ENCODE peak calls at places on chromosomes 16 and 17, in ten cellular contexts. I is AG04450, K is H9, F is A549, Z is thoracic aorta, U is uterus, V is cardiac muscle cell, C is tibial artery, J is ascending aorta, R is body of pancreas. W is an unnamed sample.

GRCh38 chr16:3400779-3401688 is at the start of the genes ZNF174 and ZSCAN32:
- DNase-seq in C (peak; percentile 100), U (peak; percentile 99), J (peak; percentile 96), Z (peak; percentile 96), F (peak; percentile 99), K (peak; percentile 100), R (peak; percentile 100), I (peak; percentile 99), V (peak; percentile 100), W (peak; percentile 99)

GRCh38 chr16:83574388-83574787 is 233.4 kb upstream of the HSBP1 start:
- DNase-seq in C (no peak), K (peak; percentile 79), V (peak; percentile 30), R (no peak), I (peak; percentile 63), F (no peak), Z (no peak), U (no peak), J (no peak), W (no peak)

GRCh38 chr16:86038923-86039310 is 140.0 kb downstream of the IRF8 start:
- DNase-seq in C (no peak), K (no peak), Z (no peak), F (no peak), V (no peak), U (no peak), J (no peak), R (no peak), I (no peak), W (no peak)

GRCh38 chr17:47996201-47996600 is 25.3 kb downstream of the CDK5RAP3 start:
- DNase-seq in C (no peak), I (no peak), V (no peak), F (no peak), R (no peak), U (no peak), J (no peak), K (no peak), Z (no peak), W (no peak)

GRCh38 chr16:48574766-48575165 is 35.2 kb downstream of the N4BP1 start:
- DNase-seq in K (no peak), F (no peak), C (no peak), V (no peak), I (no peak), Z (no peak), J (no peak), R (no peak), U (no peak), W (no peak)

GRCh38 chr16:58426960-58427359 is 34.7 kb downstream of the GINS3 start:
- DNase-seq in C (no peak), U (no peak), R (peak; percentile 23), J (no peak), Z (no peak), V (no peak), I (no peak), F (no peak), K (no peak), W (no peak)

GRCh38 chr16:89599451-89599858 is 14.0 kb upstream of the DPEP1 start:
- DNase-seq in C (no peak), Z (no peak), V (no peak), R (peak; percentile 60), F (peak; percentile 65), I (no peak), K (peak; percentile 89), J (no peak), U (no peak), W (no peak)

GRCh38 chr17:3695723-3696411 is at the start of gene P2RX5:
- DNase-seq in J (no peak), K (peak; percentile 84), I (no peak), C (peak; percentile 55), U (no peak), F (no peak), Z (no peak), R (peak; percentile 10), V (peak; percentile 13), W (no peak)

GRCh38 chr16:52709286-52709685 is 162.3 kb upstream of the TOX3 start:
- DNase-seq in F (no peak), K (no peak), R (no peak), J (no peak), I (no peak), Z (no peak), C (no peak), V (no peak), U (no peak), W (no peak)

GRCh38 chr16:70407811-70408274 is 31.1 kb downstream of the ST3GAL2 start:
- DNase-seq in J (no peak), R (no peak), K (no peak), Z (no peak), C (no peak), U (no peak), F (no peak), I (no peak), V (no peak), W (no peak)

GRCh38 chr17:30256756-30257506 is 21.4 kb upstream of the SLC6A4 start:
- DNase-seq in K (no peak), J (no peak), U (no peak), C (no peak), V (peak; percentile 52), I (no peak), F (no peak), Z (no peak), R (no peak), W (no peak)

GRCh38 chr16:18013863-18014262 is 322.7 kb downstream of the NPIPA8 start:
- DNase-seq in J (no peak), U (no peak), Z (no peak), V (no peak), K (no peak), C (no peak), F (no peak), R (no peak), I (no peak), W (no peak)

GRCh38 chr17:3986270-3986938 is 22.2 kb upstream of the ATP2A3 start:
- DNase-seq in K (peak; percentile 44), R (no peak), V (no peak), F (no peak), I (no peak), J (no peak), Z (no peak), C (no peak), U (no peak), W (peak; percentile 60)

GRCh38 chr16:20911361-20911760 is 10.8 kb downstream of the LYRM1 start:
- DNase-seq in V (peak; percentile 38), U (no peak), K (no peak), Z (no peak), I (no peak), R (no peak), C (no peak), J (no peak), F (no peak), W (no peak)

DNA sequence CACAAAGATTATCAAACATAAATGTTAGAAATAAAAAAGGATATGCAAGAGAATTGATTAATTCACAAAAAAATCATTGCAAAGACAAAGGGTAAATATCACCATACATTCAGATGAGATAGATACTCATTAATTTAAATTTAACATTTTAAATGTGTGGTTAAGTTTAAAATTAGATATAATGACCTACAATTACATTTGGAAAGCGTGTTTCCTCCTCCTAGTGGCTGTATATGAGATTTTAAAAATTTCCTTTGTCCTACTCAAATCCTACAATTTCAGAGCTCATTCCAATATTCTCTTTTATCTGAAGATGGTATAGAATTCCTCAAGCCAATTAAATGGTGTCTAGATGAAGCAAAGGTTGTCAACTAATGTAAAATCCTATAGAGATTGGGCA is 169.2 kb upstream of the CDH8 start:
- DNase-seq in K (no peak), C (no peak), V (no peak), Z (no peak), R (no peak), J (no peak), I (no peak), U (no peak), F (no peak), W (no peak)
- TF ChIP-seq CTCF in K (peak; percentile 49), C (no peak), V (no peak), Z (no peak), R (no peak), J (no peak), I (no peak), U (no peak), F (no peak), W (no peak)

GRCh38 chr17:12952012-12952411 is 65.8 kb downstream of the ELAC2 start:
- DNase-seq in C (no peak), F (no peak), R (no peak), I (no peak), U (no peak), V (no peak), Z (no peak), K (no peak), J (no peak), W (no peak)
- H3K27ac ChIP-seq in C (no peak overlapping the region), F (no peak overlapping the region), R (no peak overlapping the region), I (no peak overlapping the region), U (no peak overlapping the region), V (no peak overlapping the region), Z (no peak overlapping the region), K (no peak overlapping the region), J (no peak overlapping the region), W (no peak overlapping the region)

GRCh38 chr16:71500964-71501363 is 11.8 kb upstream of the ZNF19 start:
- DNase-seq in R (no peak), I (no peak), Z (no peak), V (no peak), C (no peak), J (no peak), K (no peak), U (no peak), F (no peak), W (no peak)
- TF ChIP-seq CTCF in R (no peak), I (no peak), Z (no peak), V (no peak), C (no peak), J (no peak), K (no peak), U (no peak), F (no peak), W (no peak)

GRCh38 chr17:9911089-9911488 is 6.0 kb upstream of the RCVRN start:
- DNase-seq in I (no peak), K (no peak), F (no peak), V (no peak), R (no peak), U (no peak), Z (no peak), J (no peak), C (no peak), W (peak; percentile 68)

GRCh38 chr17:9907883-9908648 is 3.0 kb upstream of the RCVRN start:
- DNase-seq in J (no peak), Z (no peak), K (no peak), V (no peak), U (no peak), F (no peak), I (peak; percentile 15), R (no peak), C (no peak), W (no peak)

GRCh38 chr17:9907131-9907530 is 2.1 kb upstream of the RCVRN start:
- DNase-seq in R (no peak), V (no peak), J (no peak), I (no peak), Z (no peak), F (no peak), U (no peak), K (no peak), C (peak; percentile 9), W (no peak)

GRCh38 chr17:9906616-9907015 is 1.5 kb upstream of the RCVRN start:
- DNase-seq in Z (no peak), K (no peak), U (no peak), V (no peak), F (no peak), C (peak; percentile 59), I (no peak), J (no peak), R (no peak), W (no peak)

DNA sequence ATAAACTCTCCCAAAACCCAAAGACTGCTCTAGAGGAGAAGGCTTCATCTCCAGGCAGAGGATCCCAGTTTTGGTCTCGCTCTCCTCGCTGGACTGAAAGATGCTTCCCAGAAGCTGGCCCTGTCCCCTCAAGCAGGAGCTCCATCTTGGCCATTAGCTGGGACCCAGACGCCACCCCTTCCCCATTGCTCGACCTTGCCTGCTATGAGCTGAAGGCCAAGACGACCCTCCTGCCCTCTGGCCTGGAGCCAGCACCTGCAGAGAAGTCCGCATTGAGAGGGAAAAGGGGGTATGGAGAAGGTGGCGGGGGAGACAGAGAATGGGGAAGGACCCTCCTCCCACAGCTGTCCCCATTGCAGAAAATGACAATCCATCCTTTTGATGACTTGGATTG is 3.6 kb upstream of the RCVRN start:
- DNase-seq in V (no peak), I (no peak), U (no peak), K (no peak), C (no peak), R (no peak), F (no peak), J (no peak), Z (no peak), W (no peak)
- H3K27ac ChIP-seq in V (no peak overlapping the region), I (no peak overlapping the region), U (no peak overlapping the region), K (no peak overlapping the region), C (no peak overlapping the region), R (no peak overlapping the region), F (no peak overlapping the region), J (no peak overlapping the region), Z (no peak overlapping the region), W (no peak overlapping the region)